ENCODE peak calls at places on chromosomes 1 and 21, in five cellular contexts. One of them, this sample, is unnamed.
A peak's percentile ranks its signal among the peaks of the same experiment; 100 is the strongest.

GRCh38 chr1:8115769-8116167 is 89.7 kb upstream of the ERRFI1 start:
- DNase-seq in upper lobe of right lung: no peak
- DNase-seq in OCI-LY7: no peak
- DNase-seq in suprapubic skin: peak; percentile 29
- DNase-seq in IMR-90: no peak
- DNase-seq in this sample: no peak

GRCh38 chr1:32733573-32734321 is 31.2 kb upstream of the SYNC start:
- DNase-seq in upper lobe of right lung: no peak
- DNase-seq in OCI-LY7: no peak
- DNase-seq in suprapubic skin: no peak
- DNase-seq in IMR-90: peak; percentile 64
- DNase-seq in this sample: no peak

GRCh38 chr1:108661030-108661609 is at the start of gene HENMT1:
- DNase-seq in upper lobe of right lung: peak; percentile 85
- DNase-seq in OCI-LY7: no peak
- DNase-seq in suprapubic skin: peak; percentile 84
- DNase-seq in IMR-90: peak; percentile 35
- DNase-seq in this sample: peak; percentile 84

GRCh38 chr1:69611316-69611715 is 43.6 kb downstream of the LRRC7 start:
- DNase-seq in upper lobe of right lung: no peak
- DNase-seq in OCI-LY7: no peak
- DNase-seq in suprapubic skin: no peak
- DNase-seq in IMR-90: no peak
- DNase-seq in this sample: no peak

GRCh38 chr1:186806477-186806876 is 22.3 kb upstream of the PLA2G4A start:
- DNase-seq in upper lobe of right lung: no peak
- DNase-seq in OCI-LY7: no peak
- DNase-seq in suprapubic skin: no peak
- DNase-seq in IMR-90: peak; percentile 24
- DNase-seq in this sample: no peak

GRCh38 chr1:213163278-213163711 is 112.3 kb downstream of the RPS6KC1 start:
- DNase-seq in upper lobe of right lung: no peak
- DNase-seq in OCI-LY7: no peak
- DNase-seq in suprapubic skin: no peak
- DNase-seq in IMR-90: no peak
- DNase-seq in this sample: no peak

GRCh38 chr1:206974154-206974553 is 3.9 kb upstream of the FCAMR start:
- DNase-seq in upper lobe of right lung: no peak
- DNase-seq in OCI-LY7: no peak
- DNase-seq in suprapubic skin: no peak
- DNase-seq in IMR-90: no peak
- DNase-seq in this sample: no peak

GRCh38 chr1:62407398-62408009 is 29.3 kb upstream of the USP1 start:
- DNase-seq in upper lobe of right lung: no peak
- DNase-seq in OCI-LY7: peak; percentile 61
- DNase-seq in suprapubic skin: no peak
- DNase-seq in IMR-90: peak; percentile 55
- DNase-seq in this sample: peak; percentile 24

GRCh38 chr1:244084763-244085162 is 33.7 kb downstream of the ZBTB18 start:
- DNase-seq in upper lobe of right lung: no peak
- DNase-seq in OCI-LY7: no peak
- DNase-seq in suprapubic skin: no peak
- DNase-seq in IMR-90: no peak
- DNase-seq in this sample: no peak

GRCh38 chr1:228095938-228096337 is 7.2 kb downstream of the C1orf35 start:
- DNase-seq in upper lobe of right lung: no peak
- DNase-seq in OCI-LY7: no peak
- DNase-seq in suprapubic skin: peak; percentile 43
- DNase-seq in IMR-90: no peak
- DNase-seq in this sample: no peak

GRCh38 chr21:46540087-46540710 is 64.7 kb downstream of the S100B start:
- DNase-seq in upper lobe of right lung: no peak
- DNase-seq in OCI-LY7: no peak
- DNase-seq in suprapubic skin: no peak
- DNase-seq in IMR-90: no peak
- DNase-seq in this sample: no peak
- H3K36me3 ChIP-seq in upper lobe of right lung: peaks cover 92% of the 10 kb centered on the region
- H3K36me3 ChIP-seq in OCI-LY7: peaks cover 3% of the 10 kb centered on the region
- H3K36me3 ChIP-seq in suprapubic skin: peaks cover 91% of the 10 kb centered on the region
- H3K36me3 ChIP-seq in IMR-90: peaks cover 54% of the 10 kb centered on the region
- H3K36me3 ChIP-seq in this sample: no peaks in the 10 kb centered on the region

DNA sequence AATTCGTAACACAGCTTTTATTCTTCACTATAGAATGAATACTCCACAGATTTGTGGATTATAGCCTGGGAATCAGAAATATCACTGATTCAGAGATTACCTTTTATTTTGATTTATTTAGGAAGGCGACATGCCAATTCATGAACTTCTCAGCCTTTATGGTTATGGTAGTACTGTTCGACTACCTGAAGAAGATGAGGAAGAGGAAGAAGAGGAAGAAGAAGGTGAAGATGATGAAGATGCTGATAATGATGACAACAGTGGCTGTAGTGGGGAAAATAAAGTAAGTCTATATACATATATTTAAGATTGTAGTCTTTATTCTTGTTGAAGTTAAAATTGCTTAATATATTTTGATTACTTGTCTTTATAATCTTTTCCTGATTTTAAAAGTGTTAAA is 33.1 kb downstream of the MIER1 start:
- DNase-seq in upper lobe of right lung: no peak
- DNase-seq in OCI-LY7: no peak
- DNase-seq in suprapubic skin: no peak
- DNase-seq in IMR-90: no peak
- DNase-seq in this sample: no peak
- H3K36me3 ChIP-seq in upper lobe of right lung: peaks cover 89% of the 10 kb centered on the region
- H3K36me3 ChIP-seq in OCI-LY7: peaks cover 100% of the 10 kb centered on the region
- H3K36me3 ChIP-seq in suprapubic skin: peaks cover 53% of the 10 kb centered on the region
- H3K36me3 ChIP-seq in IMR-90: peaks cover 29% of the 10 kb centered on the region
- H3K36me3 ChIP-seq in this sample: no peaks in the 10 kb centered on the region

DNA sequence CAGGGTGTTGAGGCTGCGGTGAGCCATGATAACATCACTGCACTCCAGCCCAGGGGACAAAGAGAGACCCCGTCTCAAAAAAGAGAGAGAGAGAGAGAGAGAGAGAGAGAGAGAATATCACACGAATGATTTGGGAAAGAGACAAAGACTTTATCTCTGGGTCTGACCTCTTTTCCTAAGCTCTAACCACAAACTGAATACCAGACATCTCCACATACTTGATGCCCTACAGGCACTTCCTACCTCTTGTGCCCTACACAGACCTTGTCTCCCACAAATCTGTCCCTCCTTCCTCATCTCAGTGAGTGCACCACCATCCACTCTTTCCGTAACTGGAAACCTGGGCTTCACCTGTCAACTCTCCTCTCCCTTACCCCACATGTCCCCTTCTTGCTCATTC is 27.0 kb upstream of the PTCH2 start:
- DNase-seq in upper lobe of right lung: no peak
- DNase-seq in OCI-LY7: no peak
- DNase-seq in suprapubic skin: no peak
- DNase-seq in IMR-90: no peak
- DNase-seq in this sample: no peak
- H3K36me3 ChIP-seq in upper lobe of right lung: peaks cover 29% of the 10 kb centered on the region
- H3K36me3 ChIP-seq in OCI-LY7: peaks cover 57% of the 10 kb centered on the region
- H3K36me3 ChIP-seq in suprapubic skin: peaks cover 41% of the 10 kb centered on the region
- H3K36me3 ChIP-seq in IMR-90: peaks cover 16% of the 10 kb centered on the region
- H3K36me3 ChIP-seq in this sample: no peaks in the 10 kb centered on the region

GRCh38 chr1:193110864-193111263 is 5.7 kb upstream of the GLRX2 start:
- DNase-seq in upper lobe of right lung: no peak
- DNase-seq in OCI-LY7: no peak
- DNase-seq in suprapubic skin: no peak
- DNase-seq in IMR-90: no peak
- DNase-seq in this sample: no peak
- H3K36me3 ChIP-seq in upper lobe of right lung: no peaks in the 10 kb centered on the region
- H3K36me3 ChIP-seq in OCI-LY7: no peaks in the 10 kb centered on the region
- H3K36me3 ChIP-seq in suprapubic skin: no peaks in the 10 kb centered on the region
- H3K36me3 ChIP-seq in IMR-90: no peaks in the 10 kb centered on the region
- H3K36me3 ChIP-seq in this sample: no peaks in the 10 kb centered on the region

DNA sequence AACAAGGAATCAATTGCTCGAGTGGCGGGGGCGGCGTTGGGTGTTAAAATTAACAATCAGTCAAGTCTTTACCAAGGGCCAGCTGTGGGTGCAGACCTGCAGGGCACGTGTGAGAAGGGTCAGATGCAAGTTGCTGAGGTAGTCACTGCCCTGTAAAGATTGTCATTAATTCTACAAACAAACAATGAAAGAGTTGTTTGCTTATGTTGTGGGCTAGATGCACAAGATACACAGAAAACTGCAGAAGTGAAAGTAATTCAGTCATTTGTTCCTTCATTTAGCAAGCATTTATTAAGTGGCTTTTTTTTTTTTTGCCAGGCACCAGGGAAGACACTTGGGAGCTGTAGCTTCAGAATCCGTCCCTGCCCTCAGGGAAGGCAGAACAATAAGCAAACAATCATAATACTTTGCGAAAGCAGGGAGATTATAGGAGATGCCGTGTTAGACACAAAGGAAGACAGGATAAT is 79.5 kb downstream of the NR5A2 start:
- DNase-seq in upper lobe of right lung: no peak
- DNase-seq in OCI-LY7: peak; percentile 25
- DNase-seq in suprapubic skin: no peak
- DNase-seq in IMR-90: no peak
- DNase-seq in this sample: no peak
- H3K36me3 ChIP-seq in upper lobe of right lung: no peaks in the 10 kb centered on the region
- H3K36me3 ChIP-seq in OCI-LY7: no peaks in the 10 kb centered on the region
- H3K36me3 ChIP-seq in suprapubic skin: no peaks in the 10 kb centered on the region
- H3K36me3 ChIP-seq in IMR-90: no peaks in the 10 kb centered on the region
- H3K36me3 ChIP-seq in this sample: no peaks in the 10 kb centered on the region

GRCh38 chr1:231357187-231357772 is 19.2 kb downstream of the SPRTN start:
- DNase-seq in upper lobe of right lung: no peak
- DNase-seq in OCI-LY7: no peak
- DNase-seq in suprapubic skin: no peak
- DNase-seq in IMR-90: no peak
- DNase-seq in this sample: no peak

GRCh38 chr1:231354330-231355020 is 16.4 kb downstream of the SPRTN start:
- DNase-seq in upper lobe of right lung: no peak
- DNase-seq in OCI-LY7: no peak
- DNase-seq in suprapubic skin: no peak
- DNase-seq in IMR-90: peak; percentile 75
- DNase-seq in this sample: no peak

GRCh38 chr1:231355171-231355570 is 17.1 kb downstream of the SPRTN start:
- DNase-seq in upper lobe of right lung: no peak
- DNase-seq in OCI-LY7: no peak
- DNase-seq in suprapubic skin: no peak
- DNase-seq in IMR-90: peak; percentile 24
- DNase-seq in this sample: no peak

GRCh38 chr1:231351816-231352215 is 13.7 kb downstream of the SPRTN start:
- DNase-seq in upper lobe of right lung: no peak
- DNase-seq in OCI-LY7: no peak
- DNase-seq in suprapubic skin: no peak
- DNase-seq in IMR-90: no peak
- DNase-seq in this sample: no peak

GRCh38 chr1:231353086-231353485 is 15.0 kb downstream of the SPRTN start:
- DNase-seq in upper lobe of right lung: no peak
- DNase-seq in OCI-LY7: no peak
- DNase-seq in suprapubic skin: no peak
- DNase-seq in IMR-90: no peak
- DNase-seq in this sample: no peak
- H3K36me3 ChIP-seq in upper lobe of right lung: peaks cover 54% of the 10 kb centered on the region
- H3K36me3 ChIP-seq in OCI-LY7: peaks cover 63% of the 10 kb centered on the region
- H3K36me3 ChIP-seq in suprapubic skin: peaks cover 51% of the 10 kb centered on the region
- H3K36me3 ChIP-seq in IMR-90: peaks cover 7% of the 10 kb centered on the region
- H3K36me3 ChIP-seq in this sample: no peaks in the 10 kb centered on the region

DNA sequence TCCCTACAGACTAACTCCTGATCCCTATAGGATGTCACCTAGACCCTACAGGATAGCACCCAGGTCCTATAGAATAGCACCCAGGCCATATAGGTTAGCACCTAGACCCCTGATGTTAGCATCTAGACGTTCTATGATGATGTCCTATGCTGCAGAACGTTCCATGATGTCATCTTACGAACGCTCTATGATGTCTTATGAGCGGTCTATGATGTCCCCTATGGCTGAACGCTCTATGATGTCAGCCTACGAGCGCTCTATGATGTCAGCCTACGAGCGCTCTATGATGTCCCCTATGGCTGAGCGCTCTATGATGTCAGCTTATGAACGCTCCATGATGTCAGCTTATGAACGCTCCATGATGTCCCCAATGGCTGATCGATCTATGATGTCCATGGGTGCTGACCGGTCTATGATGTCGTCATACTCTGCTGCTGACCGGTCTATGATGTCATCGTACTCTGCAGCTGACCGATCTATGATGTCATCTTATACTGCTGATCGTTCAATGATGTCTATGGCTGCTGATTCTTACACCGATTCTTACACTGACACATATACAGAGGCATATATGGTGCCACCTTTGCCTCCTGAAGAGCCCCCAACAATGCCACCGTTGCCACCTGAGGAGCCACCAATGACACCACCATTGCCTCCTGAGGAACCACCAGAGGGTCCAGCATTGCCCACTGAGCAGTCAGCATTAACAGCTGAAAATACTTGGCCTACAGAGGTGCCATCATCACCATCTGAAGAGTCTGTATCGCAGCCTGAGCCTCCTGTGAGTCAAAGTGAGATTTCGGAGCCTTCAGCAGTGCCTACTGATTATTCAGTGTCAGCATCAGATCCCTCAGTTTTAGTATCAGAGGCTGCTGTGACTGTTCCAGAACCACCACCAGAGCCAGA is 9.5 kb downstream of the SON start:
- DNase-seq in upper lobe of right lung: no peak
- DNase-seq in OCI-LY7: no peak
- DNase-seq in suprapubic skin: no peak
- DNase-seq in IMR-90: peak; percentile 22
- DNase-seq in this sample: no peak
- H3K36me3 ChIP-seq in upper lobe of right lung: peaks cover 98% of the 10 kb centered on the region
- H3K36me3 ChIP-seq in OCI-LY7: peaks cover 100% of the 10 kb centered on the region
- H3K36me3 ChIP-seq in suprapubic skin: peaks cover 84% of the 10 kb centered on the region
- H3K36me3 ChIP-seq in IMR-90: peaks cover 66% of the 10 kb centered on the region
- H3K36me3 ChIP-seq in this sample: peaks cover 9% of the 10 kb centered on the region

GRCh38 chr1:204114606-204115005 is 37.2 kb downstream of the ETNK2 start:
- DNase-seq in upper lobe of right lung: no peak
- DNase-seq in OCI-LY7: no peak
- DNase-seq in suprapubic skin: no peak
- DNase-seq in IMR-90: no peak
- DNase-seq in this sample: no peak

GRCh38 chr1:204116539-204116938 is 35.3 kb downstream of the ETNK2 start:
- DNase-seq in upper lobe of right lung: no peak
- DNase-seq in OCI-LY7: no peak
- DNase-seq in suprapubic skin: no peak
- DNase-seq in IMR-90: no peak
- DNase-seq in this sample: no peak

GRCh38 chr1:204112876-204113730 is 38.7 kb downstream of the ETNK2 start:
- DNase-seq in upper lobe of right lung: no peak
- DNase-seq in OCI-LY7: no peak
- DNase-seq in suprapubic skin: no peak
- DNase-seq in IMR-90: peak; percentile 34
- DNase-seq in this sample: no peak

GRCh38 chr1:204113900-204114299 is 37.9 kb downstream of the ETNK2 start:
- DNase-seq in upper lobe of right lung: no peak
- DNase-seq in OCI-LY7: no peak
- DNase-seq in suprapubic skin: no peak
- DNase-seq in IMR-90: peak; percentile 38
- DNase-seq in this sample: no peak

DNA sequence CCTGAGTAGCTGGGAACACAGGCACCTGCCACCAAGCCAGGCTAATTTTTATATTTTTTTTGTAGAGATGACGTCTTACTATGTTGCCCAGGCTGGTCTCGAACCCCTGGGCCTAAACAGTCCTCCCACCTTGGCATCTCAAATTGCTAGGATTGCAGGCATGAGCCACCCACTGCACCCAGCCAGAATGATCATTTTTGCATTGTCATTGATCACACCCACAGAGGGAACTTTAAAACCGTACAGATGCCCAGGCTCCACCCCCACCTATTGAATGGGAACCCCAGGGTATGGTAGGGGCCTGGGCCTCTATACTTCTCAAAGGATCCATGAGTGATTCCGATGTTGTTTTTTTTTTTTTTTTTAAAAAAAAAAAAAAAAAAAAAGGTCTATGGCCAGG is 36.7 kb downstream of the ETNK2 start:
- DNase-seq in upper lobe of right lung: no peak
- DNase-seq in OCI-LY7: no peak
- DNase-seq in suprapubic skin: no peak
- DNase-seq in IMR-90: no peak
- DNase-seq in this sample: no peak
- H3K36me3 ChIP-seq in upper lobe of right lung: peaks cover 38% of the 10 kb centered on the region
- H3K36me3 ChIP-seq in OCI-LY7: no peaks in the 10 kb centered on the region
- H3K36me3 ChIP-seq in suprapubic skin: peaks cover 34% of the 10 kb centered on the region
- H3K36me3 ChIP-seq in IMR-90: peaks cover 5% of the 10 kb centered on the region
- H3K36me3 ChIP-seq in this sample: no peaks in the 10 kb centered on the region

This sample was measured in testis.